ENCODE peak calls at places on chromosomes 7 and 10, in four cellular contexts. H, T, D and R are unnamed samples.
A peak's percentile ranks its signal among the peaks of the same experiment; 100 is the strongest.

GRCh38 chr7:101116898-101117297 is 10.0 kb upstream of the SERPINE1 start:
- DNase-seq in D (peak; percentile 75), T (no peak), H (no peak), R (no peak)

GRCh38 chr10:69650589-69651261 is 20.7 kb downstream of the FAM241B start:
- DNase-seq in T (no peak), D (no peak), H (no peak), R (no peak)

GRCh38 chr10:113953505-113954272 is 90.0 kb upstream of the ADRB1 start:
- DNase-seq in H (no peak), D (no peak), T (no peak), R (no peak)

GRCh38 chr10:99526861-99527504 is 5.8 kb upstream of the NKX2-3 start:
- DNase-seq in T (no peak), H (no peak), D (no peak), R (no peak)

GRCh38 chr10:61140765-61141392 is 196.9 kb upstream of the RHOBTB1 start:
- DNase-seq in T (no peak), H (peak; percentile 77), D (peak; percentile 74), R (peak; percentile 73)

GRCh38 chr7:122067077-122067476 is 77.0 kb downstream of the AASS start:
- DNase-seq in H (no peak), T (no peak), D (no peak), R (no peak)

GRCh38 chr10:89207181-89207800 is at the start of gene CH25H:
- DNase-seq in T (peak; percentile 63), D (peak; percentile 62), H (peak; percentile 74), R (peak; percentile 83)

GRCh38 chr7:154928136-154929005 is 74.6 kb downstream of the PAXIP1 start:
- DNase-seq in D (peak; percentile 100), H (peak; percentile 93), T (peak; percentile 45), R (peak; percentile 93)

GRCh38 chr7:152854386-152854785 is 94.8 kb downstream of the ACTR3B start:
- DNase-seq in D (no peak), T (no peak), H (no peak), R (no peak)

GRCh38 chr10:129372168-129372567 is 94.9 kb upstream of the MGMT start:
- DNase-seq in D (no peak), T (no peak), H (no peak), R (no peak)

GRCh38 chr7:3754488-3755365 is 453.7 kb downstream of the SDK1 start:
- DNase-seq in T (peak; percentile 11), H (peak; percentile 56), D (no peak), R (no peak)

GRCh38 chr7:158943234-158943633 is 86.9 kb downstream of the DYNC2I1 start:
- DNase-seq in T (no peak), H (no peak), D (no peak), R (no peak)

GRCh38 chr10:78301891-78302738 is 268.5 kb downstream of the RPS24 start:
- DNase-seq in T (no peak), D (peak; percentile 38), H (peak; percentile 21), R (no peak)

GRCh38 chr7:25725483-25725882 is 426.5 kb upstream of the NFE2L3 start:
- DNase-seq in D (no peak), T (no peak), H (peak; percentile 5), R (no peak)

GRCh38 chr7:76383089-76383944 is 24.5 kb upstream of the YWHAG start:
- DNase-seq in H (no peak), T (no peak), D (peak; percentile 27), R (no peak)

GRCh38 chr7:159144756-159145543 is at the start of gene VIPR2:
- DNase-seq in H (no peak), T (peak; percentile 17), D (no peak), R (no peak)

GRCh38 chr10:49743464-49744075 is 18.6 kb downstream of the OGDHL start:
- DNase-seq in T (no peak), H (no peak), D (no peak), R (no peak)

GRCh38 chr10:3426190-3426845 is 253.7 kb upstream of the PITRM1 start:
- DNase-seq in D (peak; percentile 98), H (peak; percentile 82), T (no peak), R (peak; percentile 86)

GRCh38 chr10:15361131-15361530 is 10.0 kb downstream of the FAM171A1 start:
- DNase-seq in T (no peak), D (no peak), H (no peak), R (no peak)

GRCh38 chr10:124619802-124620490 is 124.2 kb downstream of the FAM53B start:
- DNase-seq in H (no peak), T (no peak), D (no peak), R (no peak)

GRCh38 chr10:87092861-87093460 is 1.7 kb downstream of the GLUD1 start:
- DNase-seq in H (peak; percentile 28), T (no peak), D (peak; percentile 54), R (peak; percentile 57)

GRCh38 chr7:2248984-2249694 is 7.1 kb downstream of the NUDT1 start:
- DNase-seq in D (peak; percentile 38), H (peak; percentile 97), T (no peak), R (peak; percentile 97)

GRCh38 chr10:51073461-51074237 is 638 bp upstream of the PRKG1 start:
- DNase-seq in D (peak; percentile 55), T (peak; percentile 12), H (peak; percentile 31), R (peak; percentile 48)

GRCh38 chr10:32004161-32004591 is 52.0 kb downstream of the KIF5B start:
- DNase-seq in D (no peak), H (no peak), T (no peak), R (no peak)

DNA sequence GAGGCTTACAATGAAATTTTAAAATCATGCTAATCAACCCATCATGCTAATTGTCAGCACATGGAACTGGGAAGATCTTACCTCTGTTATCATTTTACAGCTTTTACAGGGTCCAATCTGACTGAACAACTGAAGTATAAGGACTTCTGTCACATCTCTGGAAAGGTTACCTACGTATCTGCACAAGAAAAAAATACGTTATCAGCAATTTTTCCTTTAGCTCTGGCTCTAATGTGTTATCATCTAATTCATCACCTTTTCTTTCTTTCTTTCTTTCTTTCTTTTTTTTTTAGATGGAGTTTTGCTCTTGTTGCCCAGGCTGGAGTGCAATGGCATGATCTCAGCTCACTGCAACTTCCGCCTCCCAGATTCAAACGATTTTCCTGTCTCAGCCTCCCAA is 8.7 kb downstream of the TIAL1 start:
- DNase-seq in D (no peak), T (no peak), H (no peak), R (no peak)
- H3K36me3 ChIP-seq in D (peaks cover 14% of the 10 kb centered on the region), T (peaks cover 10% of the 10 kb centered on the region), H (peaks cover 20% of the 10 kb centered on the region), R (peaks cover 52% of the 10 kb centered on the region)

GRCh38 chr7:27100601-27101187 is 1.8 kb downstream of the HOXA2 start:
- DNase-seq in D (no peak), H (peak; percentile 54), T (no peak), R (no peak)
- H3K9ac ChIP-seq in D (no peak overlapping the region), H (peak overlapping the region; percentile 93), T (no peak overlapping the region), R (peak overlapping the region; percentile 96)

GRCh38 chr7:37251222-37251621 is 197.4 kb downstream of the ELMO1 start:
- DNase-seq in D (no peak), T (no peak), H (no peak), R (no peak)
- H2BK120ac ChIP-seq in D (no peak overlapping the region), T (no peak overlapping the region), H (no peak overlapping the region), R (no peak overlapping the region)

DNA sequence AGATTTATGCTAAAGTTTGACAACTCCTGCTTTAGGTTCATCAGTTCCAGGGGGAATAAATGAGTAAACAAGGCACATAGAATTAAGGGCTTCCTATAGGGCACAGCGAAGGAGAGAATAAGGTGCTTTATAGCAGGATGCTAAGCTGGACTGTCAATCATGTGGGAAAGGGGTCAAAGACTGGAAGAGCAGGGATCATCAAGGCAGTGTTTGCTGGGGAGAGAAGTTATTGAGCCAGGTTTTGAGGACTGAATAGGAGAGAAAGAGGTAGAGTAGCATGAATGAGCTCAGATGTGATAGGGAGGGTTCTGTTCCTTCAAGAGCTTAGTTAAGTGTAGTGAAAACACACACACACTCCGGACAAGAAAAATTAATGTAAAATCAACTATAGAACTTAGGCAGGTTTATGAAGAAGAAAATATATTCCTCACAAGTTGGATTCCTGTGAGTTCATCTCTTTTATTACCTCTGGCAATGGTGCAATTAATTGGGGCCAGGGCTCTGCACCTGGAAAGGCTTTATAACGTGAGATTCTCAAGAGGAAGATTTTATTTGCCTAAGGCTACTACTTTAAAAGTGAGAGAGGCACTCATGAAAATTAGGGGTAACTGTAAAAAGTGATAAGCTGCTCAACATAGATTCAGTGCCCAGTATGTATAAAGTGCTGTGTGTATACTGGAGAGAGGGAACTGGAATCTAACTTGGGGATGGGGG is 222.4 kb downstream of the AUTS2 start:
- DNase-seq in D (no peak), T (no peak), H (no peak), R (no peak)
- H3K36me3 ChIP-seq in D (no peaks in the 10 kb centered on the region), T (no peaks in the 10 kb centered on the region), H (no peaks in the 10 kb centered on the region), R (no peaks in the 10 kb centered on the region)

DNA sequence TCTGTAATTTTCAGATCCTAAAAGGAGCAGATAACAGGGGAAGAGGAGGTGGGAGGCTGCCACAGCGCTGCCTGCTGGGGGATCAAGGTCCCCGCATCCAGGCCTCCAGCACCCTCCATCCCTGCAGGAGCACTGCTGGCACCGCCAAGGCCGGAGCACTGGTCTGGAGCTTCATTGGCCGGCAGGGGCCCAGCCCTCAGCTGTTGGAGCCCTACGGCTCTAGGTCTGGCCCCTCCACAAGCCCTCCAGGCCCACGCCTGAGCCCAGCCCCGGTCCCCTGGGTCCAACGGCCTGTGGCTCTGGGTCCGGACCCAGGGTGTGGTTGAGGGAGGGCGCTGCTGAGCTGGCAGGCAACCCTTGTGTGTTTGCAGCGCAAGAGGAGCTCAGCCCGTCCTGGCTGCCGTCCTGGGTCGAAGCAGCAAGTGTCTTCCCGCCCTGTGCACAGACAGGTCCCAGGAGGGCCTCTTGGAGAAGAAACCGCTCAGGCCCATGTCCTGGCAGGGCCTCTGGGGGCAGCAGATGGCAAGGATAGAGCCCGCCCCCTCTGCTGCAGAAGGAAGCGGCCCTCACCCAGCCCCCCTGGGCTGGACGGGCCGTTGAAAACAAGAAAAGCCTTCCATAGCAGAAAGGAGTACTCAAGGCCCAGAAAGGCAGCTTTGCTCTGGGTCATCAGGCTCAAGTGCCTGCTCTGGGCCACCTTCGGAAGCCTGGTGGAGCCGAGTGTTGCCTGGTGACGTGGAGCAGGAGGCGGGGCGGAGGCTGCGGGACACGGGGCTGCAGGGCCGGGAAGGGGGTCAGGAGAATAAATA is 54.3 kb upstream of the TNRC18 start:
- DNase-seq in H (no peak), D (no peak), T (no peak), R (peak; percentile 62)
- H3K9ac ChIP-seq in H (no peak overlapping the region), D (no peak overlapping the region), T (peak overlapping the region; percentile 94), R (peak overlapping the region; percentile 31)